ENCODE peak calls at places on chromosomes 6 and 20, in nine cellular contexts. One of them, this sample, is unnamed. For H3K9me3 and H3K4me1, the result is how much of the 10 kb centered on the place peaks cover.

GRCh38 chr6:167146173-167146572 is 11.6 kb downstream of the GPR31 start:
- DNase-seq in hepatocyte: no peak
- DNase-seq in uterus: no peak
- DNase-seq in body of pancreas: no peak
- DNase-seq in IMR-90: no peak
- DNase-seq in suprapubic skin: no peak
- DNase-seq in gastrocnemius medialis: no peak
- DNase-seq in heart right ventricle: no peak
- DNase-seq in neural progenitor cell: no peak
- DNase-seq in this sample: no peak

GRCh38 chr20:35708502-35708901 is 9.3 kb downstream of the ROMO1 start:
- DNase-seq in hepatocyte: no peak
- DNase-seq in IMR-90: no peak
- DNase-seq in uterus: no peak
- DNase-seq in gastrocnemius medialis: no peak
- DNase-seq in suprapubic skin: no peak
- DNase-seq in heart right ventricle: no peak
- DNase-seq in neural progenitor cell: no peak
- DNase-seq in body of pancreas: no peak
- DNase-seq in this sample: no peak

GRCh38 chr6:163943647-163944395 is 529.3 kb downstream of the QKI start:
- DNase-seq in gastrocnemius medialis: no peak
- DNase-seq in heart right ventricle: peak
- DNase-seq in uterus: no peak
- DNase-seq in hepatocyte: peak
- DNase-seq in neural progenitor cell: peak
- DNase-seq in body of pancreas: no peak
- DNase-seq in suprapubic skin: no peak
- DNase-seq in IMR-90: peak
- DNase-seq in this sample: no peak

GRCh38 chr6:4460595-4461475 is 315.4 kb upstream of the CDYL start:
- DNase-seq in IMR-90: peak
- DNase-seq in neural progenitor cell: peak
- DNase-seq in heart right ventricle: peak
- DNase-seq in suprapubic skin: peak
- DNase-seq in body of pancreas: peak
- DNase-seq in gastrocnemius medialis: peak
- DNase-seq in uterus: peak
- DNase-seq in hepatocyte: peak
- DNase-seq in this sample: peak

GRCh38 chr6:90256698-90257485 is 39.8 kb downstream of the BACH2 start:
- DNase-seq in uterus: no peak
- DNase-seq in suprapubic skin: no peak
- DNase-seq in neural progenitor cell: no peak
- DNase-seq in body of pancreas: no peak
- DNase-seq in hepatocyte: no peak
- DNase-seq in heart right ventricle: no peak
- DNase-seq in gastrocnemius medialis: no peak
- DNase-seq in IMR-90: peak
- DNase-seq in this sample: no peak

GRCh38 chr6:17408081-17408480 is 14.7 kb downstream of the CAP2 start:
- DNase-seq in heart right ventricle: no peak
- DNase-seq in neural progenitor cell: no peak
- DNase-seq in suprapubic skin: no peak
- DNase-seq in gastrocnemius medialis: no peak
- DNase-seq in IMR-90: no peak
- DNase-seq in hepatocyte: no peak
- DNase-seq in body of pancreas: no peak
- DNase-seq in uterus: no peak
- DNase-seq in this sample: no peak

GRCh38 chr20:50568549-50568942 is 58.4 kb downstream of the PTPN1 start:
- DNase-seq in uterus: no peak
- DNase-seq in neural progenitor cell: no peak
- DNase-seq in IMR-90: no peak
- DNase-seq in gastrocnemius medialis: no peak
- DNase-seq in body of pancreas: no peak
- DNase-seq in suprapubic skin: peak
- DNase-seq in hepatocyte: no peak
- DNase-seq in heart right ventricle: no peak
- DNase-seq in this sample: no peak

GRCh38 chr6:72519871-72520270 is 102.0 kb upstream of the KCNQ5 start:
- DNase-seq in uterus: no peak
- DNase-seq in neural progenitor cell: no peak
- DNase-seq in body of pancreas: no peak
- DNase-seq in heart right ventricle: no peak
- DNase-seq in suprapubic skin: no peak
- DNase-seq in IMR-90: no peak
- DNase-seq in hepatocyte: no peak
- DNase-seq in gastrocnemius medialis: no peak
- DNase-seq in this sample: no peak

GRCh38 chr6:69289689-69290088 is 507.1 kb downstream of the LMBRD1 start:
- DNase-seq in gastrocnemius medialis: no peak
- DNase-seq in hepatocyte: no peak
- DNase-seq in body of pancreas: no peak
- DNase-seq in neural progenitor cell: no peak
- DNase-seq in suprapubic skin: no peak
- DNase-seq in IMR-90: no peak
- DNase-seq in uterus: no peak
- DNase-seq in heart right ventricle: no peak
- DNase-seq in this sample: no peak

GRCh38 chr20:6768228-6769185 is 1.0 kb downstream of the BMP2 start:
- DNase-seq in neural progenitor cell: peak
- DNase-seq in body of pancreas: peak
- DNase-seq in gastrocnemius medialis: no peak
- DNase-seq in hepatocyte: peak
- DNase-seq in suprapubic skin: no peak
- DNase-seq in uterus: no peak
- DNase-seq in IMR-90: peak
- DNase-seq in heart right ventricle: peak
- DNase-seq in this sample: peak

DNA sequence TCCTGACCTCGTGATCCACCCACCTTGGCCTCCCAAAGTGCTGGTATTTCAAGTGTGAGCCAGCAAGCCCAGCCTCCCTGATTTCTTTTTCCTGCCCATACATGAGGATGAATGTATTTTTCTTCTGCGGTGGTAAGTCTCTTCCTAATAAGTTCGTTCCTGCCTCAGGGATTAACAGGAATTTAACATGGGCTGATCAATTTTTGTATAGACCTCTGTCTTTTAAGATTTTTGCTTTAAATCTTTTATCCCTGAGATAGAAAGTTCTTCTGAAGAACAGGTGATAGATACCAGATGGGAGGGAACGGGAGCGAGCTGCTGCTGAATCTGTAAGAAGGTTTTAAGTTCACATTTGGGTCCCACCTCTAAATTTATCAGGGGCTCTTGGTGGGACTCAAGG is 7.0 kb upstream of the ZNFX1 start:
- DNase-seq in body of pancreas: no peak
- DNase-seq in neural progenitor cell: no peak
- DNase-seq in suprapubic skin: no peak
- DNase-seq in IMR-90: no peak
- DNase-seq in uterus: no peak
- DNase-seq in heart right ventricle: no peak
- DNase-seq in gastrocnemius medialis: no peak
- DNase-seq in hepatocyte: no peak
- DNase-seq in this sample: no peak
- H3K9me3 ChIP-seq in body of pancreas: under half
- H3K9me3 ChIP-seq in neural progenitor cell: under half
- H3K9me3 ChIP-seq in suprapubic skin: under half
- H3K9me3 ChIP-seq in IMR-90: under half
- H3K9me3 ChIP-seq in uterus: under half
- H3K9me3 ChIP-seq in heart right ventricle: half or more
- H3K9me3 ChIP-seq in gastrocnemius medialis: under half
- H3K9me3 ChIP-seq in hepatocyte: under half
- H3K9me3 ChIP-seq in this sample: under half

DNA sequence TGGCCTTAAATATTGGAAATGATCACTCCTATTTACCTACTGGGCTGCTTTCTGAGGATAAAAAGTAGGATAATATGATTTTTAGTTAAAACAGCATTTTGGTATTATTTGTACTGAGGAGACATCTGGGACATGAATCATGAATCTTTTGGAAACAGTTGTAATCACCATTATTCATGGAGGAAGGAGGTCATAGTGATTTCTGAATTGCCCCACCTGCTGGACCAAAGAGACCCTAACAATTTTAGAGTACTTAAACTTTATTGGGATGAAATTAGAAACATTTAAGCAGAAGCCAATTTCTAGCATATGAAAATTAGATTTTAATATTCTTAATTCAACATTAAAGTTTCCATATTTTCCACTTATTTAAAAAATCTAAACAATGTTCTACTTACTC is 108.4 kb upstream of the SIM1 start:
- DNase-seq in heart right ventricle: no peak
- DNase-seq in body of pancreas: no peak
- DNase-seq in IMR-90: peak
- DNase-seq in gastrocnemius medialis: no peak
- DNase-seq in suprapubic skin: no peak
- DNase-seq in uterus: no peak
- DNase-seq in hepatocyte: no peak
- DNase-seq in neural progenitor cell: peak
- DNase-seq in this sample: no peak
- TF ChIP-seq CTCF in heart right ventricle: peak
- TF ChIP-seq CTCF in body of pancreas: peak
- TF ChIP-seq CTCF in IMR-90: peak
- TF ChIP-seq CTCF in gastrocnemius medialis: no peak
- TF ChIP-seq CTCF in suprapubic skin: no peak
- TF ChIP-seq CTCF in uterus: no peak
- TF ChIP-seq CTCF in hepatocyte: peak
- TF ChIP-seq CTCF in neural progenitor cell: peak
- TF ChIP-seq CTCF in this sample: no peak

DNA sequence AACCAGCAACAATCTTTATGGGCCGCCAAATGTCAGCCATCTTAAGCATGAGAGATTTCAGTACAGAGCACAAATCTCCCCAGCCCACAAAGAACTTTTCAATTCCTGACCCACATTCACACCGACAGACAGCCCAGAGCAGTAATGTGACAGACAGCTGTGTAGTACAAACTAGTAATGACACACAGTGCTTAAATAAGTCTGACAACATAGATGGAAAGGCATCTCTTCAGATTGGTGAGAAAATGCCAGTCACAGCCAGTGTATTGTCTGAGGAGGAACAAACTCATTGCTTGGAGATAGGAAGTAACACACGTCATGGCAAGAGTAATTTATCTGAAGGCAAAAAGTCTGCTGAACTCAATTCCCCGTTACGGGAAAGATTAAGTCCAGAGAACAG is 36.0 kb downstream of the KIZ start:
- DNase-seq in gastrocnemius medialis: no peak
- DNase-seq in IMR-90: no peak
- DNase-seq in body of pancreas: no peak
- DNase-seq in heart right ventricle: no peak
- DNase-seq in uterus: no peak
- DNase-seq in neural progenitor cell: no peak
- DNase-seq in suprapubic skin: no peak
- DNase-seq in hepatocyte: no peak
- DNase-seq in this sample: no peak
- H3K4me1 ChIP-seq in gastrocnemius medialis: under half
- H3K4me1 ChIP-seq in IMR-90: under half
- H3K4me1 ChIP-seq in body of pancreas: under half
- H3K4me1 ChIP-seq in heart right ventricle: under half
- H3K4me1 ChIP-seq in uterus: under half
- H3K4me1 ChIP-seq in neural progenitor cell: under half
- H3K4me1 ChIP-seq in suprapubic skin: under half
- H3K4me1 ChIP-seq in hepatocyte: under half
- H3K4me1 ChIP-seq in this sample: under half

GRCh38 chr6:159466934-159467333 is 226.1 kb downstream of the SOD2 start:
- DNase-seq in IMR-90: no peak
- DNase-seq in uterus: no peak
- DNase-seq in body of pancreas: no peak
- DNase-seq in suprapubic skin: no peak
- DNase-seq in heart right ventricle: no peak
- DNase-seq in hepatocyte: no peak
- DNase-seq in neural progenitor cell: no peak
- DNase-seq in gastrocnemius medialis: no peak
- DNase-seq in this sample: no peak

GRCh38 chr6:159470400-159470799 is 222.6 kb downstream of the SOD2 start:
- DNase-seq in suprapubic skin: no peak
- DNase-seq in gastrocnemius medialis: no peak
- DNase-seq in heart right ventricle: no peak
- DNase-seq in neural progenitor cell: no peak
- DNase-seq in body of pancreas: no peak
- DNase-seq in hepatocyte: no peak
- DNase-seq in uterus: no peak
- DNase-seq in IMR-90: no peak
- DNase-seq in this sample: no peak

GRCh38 chr6:159467473-159468041 is 225.5 kb downstream of the SOD2 start:
- DNase-seq in suprapubic skin: no peak
- DNase-seq in neural progenitor cell: no peak
- DNase-seq in body of pancreas: no peak
- DNase-seq in heart right ventricle: no peak
- DNase-seq in uterus: no peak
- DNase-seq in gastrocnemius medialis: no peak
- DNase-seq in hepatocyte: no peak
- DNase-seq in IMR-90: no peak
- DNase-seq in this sample: no peak

GRCh38 chr6:159473435-159473834 is 219.6 kb downstream of the SOD2 start:
- DNase-seq in hepatocyte: no peak
- DNase-seq in uterus: no peak
- DNase-seq in suprapubic skin: no peak
- DNase-seq in IMR-90: no peak
- DNase-seq in gastrocnemius medialis: no peak
- DNase-seq in neural progenitor cell: no peak
- DNase-seq in body of pancreas: no peak
- DNase-seq in heart right ventricle: no peak
- DNase-seq in this sample: no peak

GRCh38 chr6:159469449-159469848 is 223.6 kb downstream of the SOD2 start:
- DNase-seq in IMR-90: no peak
- DNase-seq in gastrocnemius medialis: no peak
- DNase-seq in hepatocyte: peak
- DNase-seq in neural progenitor cell: no peak
- DNase-seq in suprapubic skin: no peak
- DNase-seq in body of pancreas: no peak
- DNase-seq in uterus: no peak
- DNase-seq in heart right ventricle: no peak
- DNase-seq in this sample: no peak
- H3K9me3 ChIP-seq in IMR-90: under half
- H3K9me3 ChIP-seq in gastrocnemius medialis: under half
- H3K9me3 ChIP-seq in hepatocyte: under half
- H3K9me3 ChIP-seq in neural progenitor cell: under half
- H3K9me3 ChIP-seq in suprapubic skin: under half
- H3K9me3 ChIP-seq in body of pancreas: under half
- H3K9me3 ChIP-seq in uterus: under half
- H3K9me3 ChIP-seq in heart right ventricle: under half
- H3K9me3 ChIP-seq in this sample: under half

This sample was measured in transverse colon.